ENCODE peak calls at places on chromosomes 7 and 10, in nine cellular contexts. N is choroid plexus epithelial cell, O is astrocyte of the spinal cord, R is ovary, B is transverse colon, S is lower lobe of right lung, L is endothelial cell, I is AG10803, H is neural crest cell. P is an unnamed sample.

GRCh38 chr10:121753726-121754476 is 155.7 kb upstream of the FGFR2 start:
- DNase-seq in I (peak), O (peak), R (no peak), H (no peak), L (no peak), N (peak), S (no peak), B (no peak), P (peak)

GRCh38 chr10:48879476-48879875 is 60.2 kb downstream of the LRRC18 start:
- DNase-seq in S (no peak), R (no peak), L (no peak), I (no peak), O (no peak), H (no peak), B (no peak), N (no peak), P (no peak)

GRCh38 chr10:13001041-13001886 is at the start of gene CCDC3:
- DNase-seq in L (peak), R (peak), H (peak), N (no peak), B (no peak), O (no peak), I (no peak), S (peak), P (peak)

GRCh38 chr7:139725077-139725476 is 52.7 kb downstream of the HIPK2 start:
- DNase-seq in H (no peak), S (no peak), L (no peak), R (no peak), O (peak), I (peak), B (peak), N (peak), P (no peak)

GRCh38 chr7:44240983-44241510 is 40.3 kb downstream of the YKT6 start:
- DNase-seq in N (peak), O (peak), R (peak), L (peak), S (peak), H (peak), I (peak), B (peak), P (peak)

GRCh38 chr7:20190588-20190987 is 26.6 kb downstream of the MACC1 start:
- DNase-seq in R (no peak), I (no peak), N (no peak), S (no peak), O (no peak), B (no peak), H (no peak), L (no peak), P (no peak)

GRCh38 chr10:67612577-67613537 is 83.1 kb downstream of the CTNNA3 start:
- DNase-seq in O (peak), N (peak), I (peak), H (no peak), L (no peak), R (no peak), B (no peak), S (no peak), P (peak)

GRCh38 chr7:114653391-114654088 is 238.9 kb downstream of the FOXP2 start:
- DNase-seq in L (no peak), N (no peak), R (no peak), O (peak), B (no peak), S (no peak), I (no peak), H (no peak), P (no peak)

GRCh38 chr10:18737841-18738240 is 78.6 kb downstream of the ARL5B start:
- DNase-seq in O (peak), N (peak), H (no peak), L (no peak), I (peak), S (no peak), B (no peak), R (no peak), P (no peak)

GRCh38 chr10:110850990-110851389 is 20.7 kb upstream of the PDCD4 start:
- DNase-seq in H (no peak), S (no peak), O (no peak), R (no peak), N (no peak), B (no peak), L (no peak), I (peak), P (peak)

GRCh38 chr7:154409703-154410311 is 357.6 kb downstream of the DPP6 start:
- DNase-seq in O (peak), I (no peak), B (no peak), H (peak), S (no peak), L (peak), N (peak), R (no peak), P (peak)

GRCh38 chr10:72175166-72175565 is 40.6 kb upstream of the ANAPC16 start:
- DNase-seq in R (no peak), I (peak), O (peak), B (no peak), S (no peak), N (peak), H (no peak), L (no peak), P (no peak)

GRCh38 chr7:8005279-8005678 is 36.7 kb downstream of the GLCCI1 start:
- DNase-seq in I (no peak), L (no peak), H (no peak), R (no peak), N (no peak), O (no peak), S (no peak), B (no peak), P (no peak)

GRCh38 chr10:60312818-60313588 is 76.7 kb downstream of the ANK3 start:
- DNase-seq in S (no peak), H (no peak), O (peak), B (no peak), L (no peak), N (peak), R (no peak), I (peak), P (no peak)

GRCh38 chr10:71392791-71393781 is 3.6 kb upstream of the CDH23 start:
- DNase-seq in I (no peak), B (no peak), O (no peak), N (no peak), S (no peak), R (peak), H (no peak), L (no peak), P (no peak)

GRCh38 chr7:46432666-46433065 is 511.6 kb upstream of the IGFBP3 start:
- DNase-seq in R (no peak), N (peak), B (no peak), S (no peak), O (peak), L (no peak), H (no peak), I (peak), P (no peak)

GRCh38 chr7:47817922-47818321 is 130.3 kb downstream of the PKD1L1 start:
- DNase-seq in H (no peak), B (no peak), I (peak), S (no peak), L (no peak), O (no peak), N (peak), R (no peak), P (no peak)

GRCh38 chr10:132551808-132552130 is 14.2 kb downstream of the INPP5A start:
- DNase-seq in O (no peak), I (no peak), H (no peak), R (no peak), N (no peak), S (no peak), B (no peak), L (no peak), P (no peak)

GRCh38 chr7:23691320-23691719 is 11.3 kb downstream of the FAM221A start:
- DNase-seq in N (peak), L (no peak), S (no peak), R (no peak), H (no peak), I (peak), B (no peak), O (peak), P (no peak)

GRCh38 chr10:5492322-5492855 is 7.0 kb downstream of the CALML5 start:
- DNase-seq in B (no peak), L (no peak), H (no peak), S (no peak), I (no peak), O (no peak), N (no peak), R (no peak), P (no peak)

GRCh38 chr7:133512560-133512959 is 259.7 kb downstream of the EXOC4 start:
- DNase-seq in L (no peak), R (no peak), S (no peak), I (peak), H (no peak), B (no peak), N (peak), O (peak), P (no peak)

GRCh38 chr7:104926905-104927454 is 87.0 kb upstream of the KMT2E start:
- DNase-seq in R (no peak), O (no peak), H (no peak), I (no peak), L (no peak), S (peak), B (no peak), N (no peak), P (no peak)

GRCh38 chr10:130938051-130938450 is 373.5 kb downstream of the TCERG1L start:
- DNase-seq in N (no peak), L (no peak), I (no peak), O (no peak), H (no peak), S (no peak), B (no peak), R (no peak), P (no peak)

GRCh38 chr7:99129001-99129400 is 14.9 kb downstream of the SMURF1 start:
- DNase-seq in R (no peak), H (no peak), L (no peak), O (no peak), I (peak), S (no peak), B (no peak), N (no peak), P (no peak)

GRCh38 chr10:32077896-32078295 is 21.7 kb upstream of the KIF5B start:
- DNase-seq in O (peak), H (no peak), B (no peak), S (no peak), R (no peak), I (peak), N (peak), L (no peak), P (no peak)

GRCh38 chr10:102775201-102775972 is 31.6 kb downstream of the WBP1L start:
- DNase-seq in L (no peak), O (peak), N (peak), R (peak), I (peak), S (no peak), H (no peak), B (peak), P (no peak)

GRCh38 chr10:118922226-118922625 is 107.3 kb upstream of the NANOS1 start:
- DNase-seq in L (no peak), I (peak), S (no peak), O (peak), B (peak), H (no peak), R (no peak), N (peak), P (no peak)

GRCh38 chr7:150514748-150515222 is at the start of gene GIMAP7:
- DNase-seq in B (peak), H (no peak), S (no peak), R (no peak), O (no peak), I (no peak), N (no peak), L (no peak), P (peak)

GRCh38 chr7:44150466-44150832 is 9.3 kb upstream of the MYL7 start:
- DNase-seq in I (no peak), H (no peak), B (no peak), O (no peak), R (no peak), N (peak), S (no peak), L (no peak), P (no peak)

GRCh38 chr7:51328351-51328801 is 11.8 kb upstream of the COBL start:
- DNase-seq in N (no peak), I (no peak), B (no peak), R (no peak), L (no peak), O (no peak), H (no peak), S (no peak), P (no peak)

GRCh38 chr7:69656890-69657289 is 58.6 kb downstream of the AUTS2 start:
- DNase-seq in H (no peak), I (peak), B (no peak), S (no peak), O (no peak), N (peak), R (no peak), L (no peak), P (no peak)

GRCh38 chr7:117808910-117809705 is 64.1 kb downstream of the CTTNBP2 start:
- DNase-seq in R (no peak), I (no peak), B (no peak), H (no peak), L (no peak), N (no peak), O (peak), S (no peak), P (no peak)

GRCh38 chr7:128744366-128744905 is 5.3 kb downstream of the CALU start:
- DNase-seq in L (no peak), H (no peak), S (no peak), N (no peak), B (no peak), R (no peak), O (no peak), I (no peak), P (no peak)
- TF ChIP-seq CTCF in L (no peak), H (no peak), S (no peak), N (no peak), B (no peak), R (no peak), O (no peak), I (no peak), P (no peak)

DNA sequence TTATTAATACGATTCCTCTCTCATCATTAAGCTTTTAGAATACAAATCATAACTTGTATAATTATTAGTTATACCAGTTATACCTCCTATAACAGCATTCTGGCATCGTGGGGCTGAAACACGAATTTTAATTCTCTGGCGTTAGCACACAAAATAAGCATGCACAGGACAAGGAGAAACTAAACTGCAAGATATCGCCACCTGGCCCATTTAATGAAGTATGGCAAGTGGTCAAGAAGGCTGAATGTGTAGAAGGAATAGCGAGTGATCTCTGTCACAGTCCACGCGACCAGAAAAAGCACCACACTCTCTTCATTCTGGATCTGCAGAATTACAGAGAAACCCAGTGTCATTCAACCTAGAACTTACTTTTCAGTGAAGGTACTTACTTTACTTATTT is 18.1 kb downstream of the HACD1 start:
- DNase-seq in H (no peak), L (peak), S (no peak), R (no peak), O (peak), N (peak), I (peak), B (no peak), P (no peak)
- TF ChIP-seq CTCF in H (peak), L (no peak), S (peak), R (no peak), O (peak), N (peak), I (peak), B (no peak), P (peak)

GRCh38 chr7:27782849-27783248 is 42.9 kb downstream of the TAX1BP1 start:
- DNase-seq in R (no peak), B (no peak), S (no peak), O (no peak), L (no peak), N (no peak), I (no peak), H (no peak), P (no peak)

GRCh38 chr7:27779873-27780272 is 39.9 kb downstream of the TAX1BP1 start:
- DNase-seq in N (peak), R (no peak), L (no peak), O (no peak), H (no peak), B (no peak), S (no peak), I (no peak), P (no peak)

GRCh38 chr7:27781188-27781587 is 41.2 kb downstream of the TAX1BP1 start:
- DNase-seq in B (no peak), N (no peak), H (no peak), I (no peak), O (no peak), S (no peak), R (no peak), L (no peak), P (no peak)

GRCh38 chr7:27788438-27788837 is 48.5 kb downstream of the TAX1BP1 start:
- DNase-seq in L (no peak), H (no peak), I (no peak), S (no peak), B (no peak), O (no peak), R (no peak), N (no peak), P (no peak)

GRCh38 chr7:27784399-27785053 is 44.6 kb downstream of the TAX1BP1 start:
- DNase-seq in I (peak), S (no peak), H (peak), O (peak), B (no peak), L (peak), R (no peak), N (peak), P (peak)
- TF ChIP-seq CTCF in I (peak), S (peak), H (peak), O (peak), B (peak), L (peak), R (no peak), N (peak), P (peak)

DNA sequence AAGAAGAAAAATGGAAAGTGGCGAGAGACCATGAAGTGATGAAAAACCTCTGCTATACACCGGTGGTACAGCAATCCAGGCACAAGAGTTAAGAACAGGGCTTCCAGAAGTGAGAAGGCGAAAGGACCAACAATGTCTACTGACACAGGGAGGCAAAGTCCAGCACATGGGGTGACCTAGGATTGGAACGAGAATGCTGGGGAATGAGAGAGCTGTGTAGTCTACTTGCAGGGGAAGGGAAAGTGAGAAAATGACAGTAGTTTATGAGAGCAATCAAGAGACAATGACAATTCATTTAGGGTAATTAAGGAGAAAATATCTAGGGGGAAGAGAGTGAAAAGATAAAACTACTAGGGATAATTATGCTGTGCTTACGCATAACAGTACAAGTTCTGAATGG is 169.2 kb downstream of the SLC25A13 start:
- DNase-seq in I (no peak), R (no peak), O (no peak), N (no peak), B (no peak), H (no peak), L (no peak), S (no peak), P (no peak)
- TF ChIP-seq CTCF in I (no peak), R (no peak), O (no peak), N (no peak), B (no peak), H (no peak), L (no peak), S (no peak), P (no peak)

GRCh38 chr7:92695308-92696261 is 105.4 kb upstream of the FAM133B start:
- DNase-seq in L (peak), I (peak), B (peak), O (peak), S (peak), N (peak), R (peak), H (peak), P (no peak)
- TF ChIP-seq CTCF in L (no peak), I (no peak), B (no peak), O (no peak), S (no peak), N (no peak), R (no peak), H (no peak), P (no peak)

GRCh38 chr7:10720042-10720441 is 253.6 kb upstream of the PHF14 start:
- DNase-seq in O (no peak), N (no peak), H (no peak), L (no peak), B (no peak), R (no peak), I (no peak), S (no peak), P (no peak)
- TF ChIP-seq CTCF in O (no peak), N (no peak), H (no peak), L (no peak), B (no peak), R (no peak), I (no peak), S (no peak), P (no peak)

GRCh38 chr7:141262101-141262819 is 188.4 kb downstream of the TMEM178B start:
- DNase-seq in H (peak), R (no peak), B (no peak), O (peak), S (no peak), I (no peak), L (peak), N (peak), P (no peak)

GRCh38 chr7:141263508-141263907 is 189.6 kb downstream of the TMEM178B start:
- DNase-seq in R (no peak), H (no peak), S (no peak), O (no peak), N (no peak), B (no peak), L (no peak), I (no peak), P (peak)

GRCh38 chr7:141257597-141257996 is 183.7 kb downstream of the TMEM178B start:
- DNase-seq in N (no peak), H (no peak), B (no peak), I (no peak), R (no peak), O (no peak), L (no peak), S (no peak), P (no peak)

GRCh38 chr7:141263983-141264382 is 190.1 kb downstream of the TMEM178B start:
- DNase-seq in L (no peak), I (no peak), R (no peak), H (no peak), S (no peak), B (no peak), N (no peak), O (no peak), P (no peak)

DNA sequence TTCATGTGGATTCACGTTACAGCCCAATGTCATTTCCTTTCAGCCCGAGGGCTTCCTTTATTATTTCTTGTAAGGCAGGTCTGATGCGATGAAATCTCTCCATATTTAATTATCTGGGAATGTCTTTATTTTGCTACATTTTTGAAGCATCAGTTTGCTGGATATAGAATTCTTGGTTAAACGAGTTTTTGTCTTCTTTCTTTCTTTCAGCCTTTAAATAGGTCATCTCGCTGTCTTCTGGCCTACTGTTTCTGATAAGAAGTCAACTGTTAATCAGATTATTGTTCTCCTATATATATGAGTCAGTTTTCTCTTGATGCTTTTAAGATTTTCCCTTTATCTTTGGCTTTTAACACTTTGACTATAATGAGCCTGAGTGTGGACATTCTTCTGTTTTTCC is 184.7 kb downstream of the TMEM178B start:
- DNase-seq in S (no peak), L (no peak), R (no peak), N (no peak), B (no peak), O (no peak), I (no peak), H (no peak), P (no peak)
- TF ChIP-seq CTCF in S (no peak), L (no peak), R (no peak), N (no peak), B (no peak), O (no peak), I (no peak), H (no peak), P (no peak)

GRCh38 chr7:11835260-11835659 is 3.3 kb upstream of the THSD7A start:
- DNase-seq in R (no peak), N (peak), L (no peak), B (no peak), S (no peak), O (peak), H (no peak), I (no peak), P (no peak)
- TF ChIP-seq CTCF in R (peak), N (peak), L (peak), B (peak), S (peak), O (peak), H (peak), I (peak), P (no peak)

GRCh38 chr7:91603707-91604106 is 276.8 kb downstream of the MTERF1 start:
- DNase-seq in S (no peak), I (no peak), H (no peak), N (no peak), L (no peak), B (no peak), R (no peak), O (no peak), P (no peak)

DNA sequence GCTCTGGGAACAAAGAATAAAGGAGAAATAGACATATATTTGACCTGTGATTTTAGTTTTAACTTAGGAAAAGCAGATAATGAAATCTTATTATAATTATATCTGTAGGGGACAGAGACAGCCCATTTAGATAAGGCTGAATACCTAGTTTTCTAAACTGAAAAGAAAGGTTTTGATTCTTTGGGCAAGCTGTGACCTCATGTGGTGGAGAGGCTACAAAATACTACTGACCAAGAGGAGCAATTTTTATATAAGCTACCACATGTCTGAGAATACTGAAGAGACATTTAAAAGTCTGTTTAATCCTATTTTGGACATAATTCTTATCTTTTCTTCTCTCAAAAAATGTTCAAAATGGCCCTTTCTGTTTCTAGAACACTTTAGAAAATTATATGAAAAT is 271.0 kb downstream of the MTERF1 start:
- DNase-seq in N (peak), L (no peak), I (no peak), R (no peak), S (no peak), O (peak), B (no peak), H (no peak), P (no peak)
- TF ChIP-seq CTCF in N (no peak), L (no peak), I (peak), R (no peak), S (no peak), O (peak), B (no peak), H (no peak), P (no peak)

P was measured in activated CD8-positive, alpha-beta T cell treated with anti-CD3 and anti-CD28 coated beads for 36 hours.